ENCODE peak calls at places on chromosomes 16 and 17, in seven cellular contexts. V is WERI-Rb-1, I is fibroblast of villous mesenchyme, Q is mammary epithelial cell, F is uterus, J is colonic mucosa, R is GM23338. A is an unnamed sample.

GRCh38 chr17:6642592-6642991 is 1.7 kb downstream of the TXNDC17 start:
- DNase-seq in R (no peak), I (no peak), V (no peak), J (no peak), F (no peak), Q (peak; percentile 87), A (no peak)

GRCh38 chr16:19710191-19710908 is 7.7 kb downstream of the KNOP1 start:
- DNase-seq in J (no peak), R (peak; percentile 48), F (no peak), I (no peak), Q (no peak), V (no peak), A (peak; percentile 75)

GRCh38 chr16:81901483-81901882 is 109.8 kb downstream of the SDR42E1 start:
- DNase-seq in R (no peak), J (no peak), F (peak; percentile 37), Q (no peak), I (peak; percentile 77), V (no peak), A (no peak)

GRCh38 chr17:47665655-47666054 is 15.9 kb downstream of the KPNB1 start:
- DNase-seq in F (no peak), Q (no peak), I (peak; percentile 75), J (no peak), V (no peak), R (no peak), A (no peak)

GRCh38 chr16:89360760-89361435 is 129.5 kb downstream of the ANKRD11 start:
- DNase-seq in R (no peak), Q (no peak), V (no peak), I (no peak), J (no peak), F (no peak), A (no peak)

GRCh38 chr16:17397499-17397891 is 73.3 kb downstream of the XYLT1 start:
- DNase-seq in F (peak; percentile 59), J (peak; percentile 75), R (no peak), Q (no peak), V (no peak), I (peak; percentile 87), A (no peak)

GRCh38 chr16:29310852-29311314 is 95.6 kb downstream of the NPIPB11 start:
- DNase-seq in V (no peak), R (no peak), F (peak; percentile 44), Q (no peak), J (no peak), I (no peak), A (no peak)

GRCh38 chr17:59840329-59840907 is 52.3 kb downstream of the TUBD1 start:
- DNase-seq in Q (peak; percentile 46), R (peak; percentile 93), J (no peak), V (no peak), F (no peak), I (peak; percentile 64), A (peak; percentile 45)

GRCh38 chr17:82548681-82549303 is 29.3 kb downstream of the FOXK2 start:
- DNase-seq in R (no peak), I (peak; percentile 73), Q (no peak), J (peak; percentile 75), F (peak; percentile 69), V (no peak), A (no peak)

GRCh38 chr16:53743149-53743566 is 39.2 kb downstream of the FTO start:
- DNase-seq in I (peak; percentile 44), J (no peak), F (no peak), Q (peak; percentile 27), V (peak; percentile 17), R (peak; percentile 73), A (peak; percentile 51)

GRCh38 chr17:77304051-77304745 is 163.4 kb downstream of the SEC14L1 start:
- DNase-seq in J (no peak), Q (no peak), V (no peak), R (no peak), I (no peak), F (no peak), A (no peak)

GRCh38 chr16:85924675-85925074 is 25.7 kb downstream of the IRF8 start:
- DNase-seq in I (peak; percentile 31), Q (peak; percentile 70), R (no peak), F (no peak), J (no peak), V (no peak), A (no peak)

GRCh38 chr16:64440005-64440404 is 681.9 kb downstream of the CDH11 start:
- DNase-seq in Q (no peak), R (no peak), J (no peak), I (no peak), F (no peak), V (no peak), A (no peak)

GRCh38 chr16:57178793-57179212 is 7.0 kb downstream of the PSME3IP1 start:
- DNase-seq in I (peak; percentile 29), J (no peak), V (no peak), F (no peak), Q (no peak), R (peak; percentile 43), A (peak; percentile 54)
- H3K4me3 ChIP-seq in I (no peak overlapping the region), J (no peak overlapping the region), V (no peak overlapping the region), F (no peak overlapping the region), Q (no peak overlapping the region), R (no peak overlapping the region), A (peak overlapping the region; percentile 5)

DNA sequence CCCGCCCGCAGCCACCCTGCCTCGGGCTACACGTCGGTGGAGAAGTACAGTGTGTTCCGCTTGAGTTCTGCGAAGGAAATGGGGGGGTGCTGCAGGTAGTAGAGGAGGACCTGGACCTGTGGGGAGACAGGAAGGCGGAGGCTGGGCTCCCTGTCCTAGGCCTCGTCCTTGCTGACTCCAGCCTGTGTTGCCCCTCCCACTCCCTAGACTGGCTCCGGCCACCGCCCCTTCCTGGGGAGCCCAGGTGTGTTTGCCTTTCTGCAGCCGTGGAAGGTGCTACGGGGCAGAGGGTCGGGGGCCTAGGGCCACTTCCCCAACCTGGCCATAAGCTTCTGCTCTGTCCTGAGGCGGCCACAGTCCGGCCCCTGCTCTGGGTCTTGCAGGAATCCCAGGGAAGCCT is 9.1 kb downstream of the TIMM22 start:
- DNase-seq in I (no peak), J (peak; percentile 71), V (no peak), F (no peak), Q (no peak), R (no peak), A (no peak)
- H3K4me3 ChIP-seq in I (no peak overlapping the region), J (no peak overlapping the region), V (no peak overlapping the region), F (no peak overlapping the region), Q (no peak overlapping the region), R (no peak overlapping the region), A (no peak overlapping the region)

GRCh38 chr16:50677351-50677750 is 3.8 kb downstream of the SNX20 start:
- DNase-seq in R (peak; percentile 44), I (no peak), J (no peak), F (no peak), V (no peak), Q (no peak), A (no peak)

GRCh38 chr16:50679266-50679665 is 1.8 kb downstream of the SNX20 start:
- DNase-seq in R (no peak), V (no peak), I (no peak), J (no peak), Q (no peak), F (no peak), A (no peak)

GRCh38 chr16:50680907-50681885 is at the start of gene SNX20:
- DNase-seq in V (no peak), Q (no peak), F (no peak), I (no peak), R (no peak), J (peak; percentile 46), A (no peak)

GRCh38 chr16:50680556-50680893 is 587 bp downstream of the SNX20 start:
- DNase-seq in R (no peak), F (no peak), I (no peak), V (no peak), Q (no peak), J (no peak), A (no peak)

DNA sequence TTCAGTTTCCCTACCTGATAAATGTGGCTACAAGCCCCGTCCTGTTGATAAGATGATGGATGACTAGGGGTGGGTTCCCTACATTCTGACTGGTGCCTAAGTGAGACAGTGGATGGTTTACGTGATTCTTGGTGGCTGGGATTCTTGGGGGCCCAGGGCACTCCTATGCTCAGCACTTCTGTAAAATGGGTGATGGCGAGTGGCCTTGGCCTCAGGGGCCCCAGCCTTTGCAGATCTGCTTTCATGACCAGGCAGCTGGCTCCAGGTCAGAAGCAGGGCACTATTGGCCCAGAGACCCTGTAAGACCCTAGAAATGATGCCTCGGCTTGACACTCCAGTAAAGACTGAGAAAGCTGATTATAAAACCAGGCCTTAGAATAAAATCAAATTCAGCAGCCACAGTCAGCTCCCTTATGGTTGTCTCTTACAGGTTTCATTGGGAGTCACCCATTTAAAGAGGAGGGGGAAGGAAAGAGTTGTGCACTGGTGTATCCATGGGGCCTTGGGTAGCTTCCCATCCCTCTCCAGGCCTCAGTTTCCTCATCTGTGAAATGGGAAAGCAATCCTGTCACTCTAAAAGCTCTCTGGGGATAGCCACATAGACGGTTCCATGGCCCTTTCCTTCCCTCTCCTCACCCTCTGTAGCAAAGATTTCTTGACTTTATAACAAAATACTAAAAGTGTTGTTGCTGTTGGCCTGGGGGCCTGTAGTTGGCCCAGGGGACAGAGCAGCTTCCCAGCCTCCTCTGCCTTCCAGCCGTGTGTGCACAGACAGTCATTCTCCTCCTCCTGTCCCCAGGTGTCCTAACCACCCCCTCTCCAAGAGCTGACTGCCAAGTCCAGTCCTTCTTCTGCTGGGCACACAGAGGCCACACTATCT is 1.2 kb downstream of the SNX20 start:
- DNase-seq in I (no peak), J (no peak), V (no peak), Q (no peak), F (no peak), R (no peak), A (no peak)
- H3K4me3 ChIP-seq in I (no peak overlapping the region), J (peak overlapping the region; percentile 28), V (no peak overlapping the region), Q (no peak overlapping the region), F (no peak overlapping the region), R (no peak overlapping the region), A (no peak overlapping the region)

GRCh38 chr17:17722081-17722905 is 41.0 kb downstream of the RAI1 start:
- DNase-seq in I (no peak), J (no peak), Q (no peak), F (no peak), V (no peak), R (peak; percentile 78), A (peak; percentile 71)
- H3K4me3 ChIP-seq in I (peak overlapping the region; percentile 65), J (peak overlapping the region; percentile 31), Q (no peak overlapping the region), F (peak overlapping the region; percentile 27), V (no peak overlapping the region), R (peak overlapping the region; percentile 61), A (peak overlapping the region; percentile 74)

A was measured in neural progenitor cell.